ENCODE peak calls at places on chromosomes 5 and 9, in four cellular contexts. B is omental fat pad, H is cardiac fibroblast, D is endothelial cell. M is an unnamed sample.
A peak's percentile ranks its signal among the peaks of the same experiment; 100 is the strongest.

GRCh38 chr5:39520232-39520572 is 95.4 kb upstream of the DAB2 start:
- DNase-seq in B (no peak), H (peak; percentile 97), D (no peak), M (no peak)

GRCh38 chr5:92017786-92018185 is 634.7 kb upstream of the ARRDC3 start:
- DNase-seq in B (no peak), H (peak; percentile 19), D (no peak), M (no peak)

GRCh38 chr5:67530609-67531255 is 334.1 kb upstream of the CD180 start:
- DNase-seq in B (no peak), H (no peak), D (no peak), M (no peak)

GRCh38 chr9:76414656-76415055 is 20.4 kb upstream of the RFK start:
- DNase-seq in B (no peak), H (peak; percentile 89), D (no peak), M (no peak)

GRCh38 chr5:77599676-77600075 is 38.8 kb downstream of the OTP start:
- DNase-seq in B (no peak), H (no peak), D (no peak), M (no peak)

GRCh38 chr5:40797273-40798011 is 732 bp downstream of the PRKAA1 start:
- DNase-seq in B (peak; percentile 63), H (peak; percentile 86), D (peak; percentile 75), M (no peak)

GRCh38 chr5:61809651-61810050 is 477.6 kb downstream of the ZSWIM6 start:
- DNase-seq in B (no peak), H (no peak), D (no peak), M (no peak)

GRCh38 chr9:37908698-37909186 is 4.8 kb upstream of the SLC25A51 start:
- DNase-seq in B (no peak), H (peak; percentile 92), D (no peak), M (no peak)

GRCh38 chr9:108545446-108545845 is 310.3 kb downstream of the ACTL7B start:
- DNase-seq in B (no peak), H (no peak), D (no peak), M (no peak)

GRCh38 chr5:158287643-158288228 is 428.8 kb upstream of the CLINT1 start:
- DNase-seq in B (no peak), H (peak; percentile 75), D (no peak), M (no peak)

GRCh38 chr5:120538149-120538548 is 74.0 kb downstream of the PRR16 start:
- DNase-seq in B (no peak), H (peak; percentile 83), D (no peak), M (no peak)

GRCh38 chr5:168802337-168802736 is 223.2 kb upstream of the PANK3 start:
- DNase-seq in B (no peak), H (no peak), D (no peak), M (no peak)

GRCh38 chr5:74865799-74866652 is at the start of gene FAM169A:
- DNase-seq in B (no peak), H (peak; percentile 6), D (peak; percentile 55), M (no peak)

GRCh38 chr9:109789582-109790360 is 9.8 kb downstream of the PALM2AKAP2 start:
- DNase-seq in B (no peak), H (no peak), D (no peak), M (no peak)

GRCh38 chr5:142125963-142126362 is 17.4 kb downstream of the NDFIP1 start:
- DNase-seq in B (no peak), H (no peak), D (no peak), M (no peak)

GRCh38 chr5:135190345-135191083 is 156.5 kb upstream of the PITX1 start:
- DNase-seq in B (no peak), H (no peak), D (no peak), M (no peak)

GRCh38 chr5:123204224-123204623 is 115.2 kb downstream of the PRDM6 start:
- DNase-seq in B (no peak), H (peak; percentile 7), D (no peak), M (no peak)

GRCh38 chr5:93100433-93100832 is 480.6 kb downstream of the NR2F1-AS1 start:
- DNase-seq in B (no peak), H (peak; percentile 72), D (no peak), M (no peak)

GRCh38 chr5:93017854-93018253 is 563.2 kb downstream of the NR2F1-AS1 start:
- DNase-seq in B (no peak), H (peak; percentile 76), D (no peak), M (no peak)

GRCh38 chr5:127925916-127926315 is 157.7 kb upstream of the SLC12A2 start:
- DNase-seq in B (no peak), H (peak; percentile 36), D (no peak), M (no peak)

GRCh38 chr5:12099296-12099695 is 195.1 kb upstream of the CTNND2 start:
- DNase-seq in B (no peak), H (no peak), D (no peak), M (no peak)

GRCh38 chr5:87541033-87541432 is 128.3 kb upstream of the CCNH start:
- DNase-seq in B (peak; percentile 40), H (peak; percentile 72), D (peak; percentile 7), M (no peak)
- TF ChIP-seq CTCF in B (no peak), H (no peak), D (no peak), M (peak; percentile 25)

GRCh38 chr9:36207546-36208012 is 16.9 kb downstream of the CLTA start:
- DNase-seq in B (no peak), H (peak; percentile 54), D (no peak), M (no peak)

GRCh38 chr9:36208521-36209253 is 18.0 kb downstream of the CLTA start:
- DNase-seq in B (no peak), H (no peak), D (no peak), M (no peak)

GRCh38 chr9:36207016-36207415 is 16.3 kb downstream of the CLTA start:
- DNase-seq in B (no peak), H (peak; percentile 68), D (no peak), M (no peak)

GRCh38 chr9:36210722-36211121 is 20.0 kb downstream of the CLTA start:
- DNase-seq in B (no peak), H (no peak), D (no peak), M (no peak)

GRCh38 chr9:36204906-36205547 is 14.3 kb downstream of the CLTA start:
- DNase-seq in B (no peak), H (no peak), D (peak; percentile 34), M (no peak)
- TF ChIP-seq CTCF in B (no peak), H (peak; percentile 21), D (peak; percentile 13), M (peak; percentile 20)

GRCh38 chr9:1721219-1721618 is 293.9 kb upstream of the SMARCA2 start:
- DNase-seq in B (no peak), H (no peak), D (no peak), M (no peak)
- TF ChIP-seq CTCF in B (no peak), H (no peak), D (no peak), M (no peak)

GRCh38 chr5:154498597-154499393 is 20.8 kb upstream of the HAND1 start:
- DNase-seq in B (no peak), H (no peak), D (no peak), M (no peak)

GRCh38 chr5:154493274-154493673 is 15.2 kb upstream of the HAND1 start:
- DNase-seq in B (no peak), H (no peak), D (peak; percentile 28), M (no peak)

GRCh38 chr5:154491951-154492350 is 13.9 kb upstream of the HAND1 start:
- DNase-seq in B (no peak), H (no peak), D (no peak), M (no peak)

DNA sequence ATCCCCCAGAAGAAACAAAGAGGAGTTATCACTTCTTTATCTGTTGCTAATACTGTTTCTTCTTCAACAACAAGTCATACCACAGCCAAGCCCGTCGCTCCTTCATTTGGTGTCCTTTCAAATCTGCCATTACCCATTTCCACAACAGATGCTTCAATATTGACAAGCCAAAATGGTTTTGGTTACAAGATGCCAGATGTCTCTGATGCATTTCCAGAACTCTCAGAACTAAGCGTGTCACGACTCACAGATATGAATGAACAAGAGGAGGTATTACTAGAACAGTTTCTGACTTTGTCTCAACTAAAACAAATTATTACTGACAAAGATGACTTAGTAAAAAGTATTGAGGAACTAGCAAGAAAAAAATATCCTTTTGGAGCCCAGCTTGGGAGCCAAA is 16.0 kb upstream of the HAND1 start:
- DNase-seq in B (no peak), H (no peak), D (no peak), M (no peak)
- TF ChIP-seq CTCF in B (no peak), H (no peak), D (no peak), M (no peak)

GRCh38 chr5:180090769-180091546 is 19.4 kb upstream of the RNF130 start:
- DNase-seq in B (no peak), H (peak; percentile 33), D (peak; percentile 31), M (no peak)
- TF ChIP-seq CTCF in B (no peak), H (peak; percentile 25), D (peak; percentile 49), M (peak; percentile 12)

GRCh38 chr5:66494437-66494836 is 101.8 kb upstream of the MAST4 start:
- DNase-seq in B (no peak), H (no peak), D (no peak), M (no peak)
- TF ChIP-seq CTCF in B (no peak), H (no peak), D (no peak), M (peak; percentile 10)

GRCh38 chr5:147558131-147558730 is 48.4 kb upstream of the DPYSL3 start:
- DNase-seq in B (no peak), H (no peak), D (no peak), M (no peak)

GRCh38 chr5:147560982-147561381 is 51.1 kb upstream of the DPYSL3 start:
- DNase-seq in B (no peak), H (no peak), D (no peak), M (no peak)

GRCh38 chr5:147561435-147561834 is 51.6 kb upstream of the DPYSL3 start:
- DNase-seq in B (no peak), H (no peak), D (no peak), M (no peak)

GRCh38 chr5:147558826-147559225 is 49.0 kb upstream of the DPYSL3 start:
- DNase-seq in B (no peak), H (peak; percentile 84), D (peak; percentile 60), M (no peak)

GRCh38 chr5:147559725-147560124 is 49.9 kb upstream of the DPYSL3 start:
- DNase-seq in B (no peak), H (no peak), D (no peak), M (no peak)
- TF ChIP-seq CTCF in B (no peak), H (no peak), D (no peak), M (peak; percentile 6)

DNA sequence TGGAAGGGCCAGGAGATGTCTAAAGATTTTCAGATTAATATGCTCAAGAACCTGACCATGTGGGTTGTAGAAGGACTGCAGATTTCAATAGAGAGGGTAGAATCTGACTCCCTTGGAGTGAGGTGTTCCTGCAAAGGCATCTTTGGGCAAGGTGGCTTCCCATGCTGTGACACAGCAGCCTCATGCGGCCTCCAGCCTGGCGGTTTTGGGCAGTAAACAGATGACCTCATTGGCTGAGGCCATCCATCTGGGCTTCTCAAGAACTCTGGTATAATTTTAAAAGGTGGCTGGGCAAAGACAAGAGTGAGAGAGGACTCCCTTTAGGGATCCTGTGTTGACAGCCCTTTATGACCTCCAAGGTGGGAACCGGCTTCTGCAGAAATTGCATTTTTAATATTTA is 90.3 kb upstream of the ERCC6L2 start:
- DNase-seq in B (no peak), H (no peak), D (no peak), M (no peak)
- TF ChIP-seq CTCF in B (no peak), H (no peak), D (no peak), M (no peak)

M was measured in D721Med.